ENCODE peak calls at places on chromosome 22, in seven cellular contexts. S is cardiac muscle cell, O is Peyer's patch, N is IMR-90, I is BE2C, Q is astrocyte, X is right atrium auricular region. J is an unnamed sample.

GRCh38 chr22:17264321-17265052 is 45.3 kb upstream of the ADA2 start:
- DNase-seq in S (peak; percentile 77), O (no peak), N (peak; percentile 30), I (peak; percentile 41), Q (peak; percentile 46), X (no peak), J (no peak)

GRCh38 chr22:29912605-29913398 is 29.8 kb downstream of the MTMR3 start:
- DNase-seq in S (no peak), O (no peak), N (peak; percentile 93), I (no peak), Q (peak; percentile 97), X (no peak), J (peak; percentile 39)

GRCh38 chr22:40094449-40094848 is 83.3 kb upstream of the TNRC6B start:
- DNase-seq in S (no peak), O (no peak), N (peak; percentile 7), I (no peak), Q (no peak), X (no peak), J (no peak)

GRCh38 chr22:28282346-28282745 is 363.3 kb upstream of the PITPNB start:
- DNase-seq in S (no peak), O (no peak), N (peak; percentile 67), I (no peak), Q (peak; percentile 64), X (no peak), J (no peak)

GRCh38 chr22:21646608-21647590 is 4.8 kb downstream of the SDF2L1 start:
- DNase-seq in S (peak; percentile 89), O (peak; percentile 71), N (peak; percentile 74), I (peak; percentile 80), Q (peak; percentile 32), X (peak; percentile 85), J (peak; percentile 69)

GRCh38 chr22:29108137-29108536 is 35.3 kb downstream of the KREMEN1 start:
- DNase-seq in S (no peak), O (no peak), N (peak; percentile 58), I (no peak), Q (peak; percentile 51), X (no peak), J (peak; percentile 83)

GRCh38 chr22:39117585-39118191 is 20.6 kb downstream of the APOBEC3H start:
- DNase-seq in S (peak; percentile 74), O (no peak), N (peak; percentile 49), I (peak; percentile 68), Q (no peak), X (no peak), J (peak; percentile 53)

GRCh38 chr22:43393132-43393844 is 18.5 kb upstream of the MPPED1 start:
- DNase-seq in S (no peak), O (no peak), N (no peak), I (no peak), Q (no peak), X (no peak), J (no peak)

GRCh38 chr22:28977050-28977449 is 84.6 kb downstream of the C22orf31 start:
- DNase-seq in S (no peak), O (no peak), N (no peak), I (no peak), Q (no peak), X (no peak), J (no peak)

GRCh38 chr22:36413022-36413770 is 25.4 kb upstream of the MYH9 start:
- DNase-seq in S (peak; percentile 48), O (peak; percentile 57), N (peak; percentile 36), I (no peak), Q (no peak), X (no peak), J (no peak)

GRCh38 chr22:40196628-40197027 is 18.9 kb downstream of the TNRC6B start:
- DNase-seq in S (no peak), O (no peak), N (peak; percentile 97), I (peak; percentile 62), Q (peak; percentile 96), X (no peak), J (peak; percentile 94)

GRCh38 chr22:39896313-39896996 is 2.9 kb upstream of the ENTHD1 start:
- DNase-seq in S (no peak), O (no peak), N (no peak), I (no peak), Q (no peak), X (no peak), J (no peak)

GRCh38 chr22:29215012-29215860 is 9.5 kb downstream of the EMID1 start:
- DNase-seq in S (no peak), O (no peak), N (no peak), I (no peak), Q (no peak), X (no peak), J (no peak)

GRCh38 chr22:39482768-39483167 is 19.3 kb upstream of the MIEF1 start:
- DNase-seq in S (no peak), O (no peak), N (peak; percentile 64), I (no peak), Q (no peak), X (no peak), J (no peak)

GRCh38 chr22:25153961-25154685 is 45.5 kb upstream of the CRYBB3 start:
- DNase-seq in S (peak; percentile 24), O (no peak), N (no peak), I (peak; percentile 52), Q (peak; percentile 46), X (peak; percentile 77), J (peak; percentile 88)

GRCh38 chr22:42080287-42080686 is 787 bp downstream of the SMDT1 start:
- DNase-seq in S (peak; percentile 10), O (no peak), N (peak; percentile 53), I (peak; percentile 41), Q (peak; percentile 33), X (no peak), J (no peak)

GRCh38 chr22:46329616-46330015 is 5.9 kb upstream of the TRMU start:
- DNase-seq in S (no peak), O (no peak), N (no peak), I (no peak), Q (no peak), X (no peak), J (no peak)

DNA sequence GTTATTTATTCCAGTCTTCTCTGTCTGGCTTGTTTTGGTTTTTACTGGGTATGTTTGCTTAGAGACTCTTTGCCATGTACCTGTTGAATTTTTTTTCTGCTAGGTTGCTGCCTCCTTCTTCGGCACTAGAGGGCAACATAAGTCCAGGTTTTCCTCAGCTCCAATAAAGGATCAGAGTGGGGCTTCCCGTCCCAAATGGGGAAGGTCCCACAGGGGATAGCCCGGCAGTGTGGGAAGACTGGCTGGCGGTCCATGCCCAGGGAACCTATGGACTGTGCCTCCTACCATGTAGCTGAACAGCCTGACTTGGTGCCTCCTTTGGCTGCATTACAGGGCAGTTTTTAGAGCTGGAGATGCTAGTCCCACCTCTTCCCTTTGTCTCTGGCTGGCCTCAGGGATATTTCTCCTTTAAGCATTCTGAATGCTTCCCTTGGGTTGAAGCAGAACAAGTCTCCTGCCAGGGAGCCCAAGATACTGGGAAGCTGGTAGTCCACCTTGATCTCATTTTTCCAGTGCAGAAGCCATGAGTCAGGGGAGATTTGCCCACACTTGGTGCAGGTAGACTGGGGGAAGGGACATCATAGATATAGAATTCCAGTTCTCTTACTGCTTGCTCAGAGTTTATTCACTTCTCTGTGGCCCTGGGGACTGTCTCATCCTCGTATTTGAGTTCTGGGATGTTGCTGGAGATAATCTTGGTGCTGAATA is 60.2 kb downstream of the BRD1 start:
- DNase-seq in S (peak; percentile 31), O (peak; percentile 45), N (peak; percentile 57), I (peak; percentile 52), Q (peak; percentile 20), X (no peak), J (peak; percentile 64)
- TF ChIP-seq CTCF in S (peak; percentile 77), O (peak; percentile 83), N (peak; percentile 71), I (peak; percentile 86), Q (peak; percentile 64), X (no peak), J (peak; percentile 68)

GRCh38 chr22:47813661-47814060 is 1051.2 kb downstream of the TBC1D22A start:
- DNase-seq in S (no peak), O (no peak), N (no peak), I (no peak), Q (no peak), X (peak; percentile 50), J (no peak)

GRCh38 chr22:47816121-47816915 is 1053.9 kb downstream of the TBC1D22A start:
- DNase-seq in S (no peak), O (no peak), N (no peak), I (no peak), Q (no peak), X (no peak), J (no peak)

GRCh38 chr22:47817380-47817779 is 1054.9 kb downstream of the TBC1D22A start:
- DNase-seq in S (no peak), O (no peak), N (no peak), I (no peak), Q (no peak), X (no peak), J (no peak)

GRCh38 chr22:47811971-47812370 is 1049.5 kb downstream of the TBC1D22A start:
- DNase-seq in S (no peak), O (no peak), N (no peak), I (no peak), Q (no peak), X (peak; percentile 28), J (no peak)

DNA sequence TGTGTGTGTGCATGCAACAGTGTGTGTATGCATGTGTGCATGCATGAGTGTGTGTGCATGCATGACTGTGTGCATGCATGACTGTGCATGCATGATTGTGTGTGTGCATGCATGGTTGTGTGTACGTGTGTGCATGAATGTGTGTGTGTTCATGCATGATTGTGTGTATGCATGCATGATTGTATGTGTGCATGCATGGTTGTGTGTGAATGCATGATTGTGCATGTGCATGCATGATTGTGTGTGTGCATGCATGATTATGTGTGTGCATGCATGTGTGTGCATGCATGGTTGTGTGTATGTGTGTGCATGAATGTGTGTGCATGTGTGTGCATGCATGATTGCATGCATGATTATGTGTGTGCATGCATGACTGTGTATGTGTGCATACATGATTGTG is 1052.0 kb downstream of the TBC1D22A start:
- DNase-seq in S (no peak), O (no peak), N (no peak), I (no peak), Q (no peak), X (no peak), J (no peak)
- H3K4me3 ChIP-seq in S (no peak overlapping the region), O (no peak overlapping the region), N (no peak overlapping the region), I (no peak overlapping the region), Q (no peak overlapping the region), X (no peak overlapping the region), J (no peak overlapping the region)

DNA sequence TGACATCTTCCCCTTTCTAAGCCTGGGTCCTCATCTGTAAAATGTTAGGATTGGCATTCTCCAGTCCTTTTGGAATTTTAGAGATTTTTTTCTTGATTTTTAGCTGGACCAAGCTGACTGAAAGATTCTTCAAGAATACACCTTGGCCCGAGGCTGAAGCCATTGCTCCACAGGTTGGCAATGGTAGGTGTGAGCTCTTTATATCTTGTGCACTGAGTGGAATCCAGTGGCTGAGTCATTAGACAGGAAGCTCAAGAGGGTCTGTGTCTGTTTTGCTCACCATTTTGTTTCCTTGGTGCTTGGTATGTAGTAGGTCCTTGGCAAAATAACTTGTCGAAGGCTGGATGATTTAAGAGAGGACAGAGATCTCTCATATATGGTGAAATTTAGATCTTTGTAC is 6.2 kb downstream of the EIF3L start:
- DNase-seq in S (no peak), O (no peak), N (no peak), I (no peak), Q (no peak), X (no peak), J (peak; percentile 25)
- H3K36me3 ChIP-seq in S (peaks cover 79% of the 10 kb centered on the region), O (no peaks in the 10 kb centered on the region), N (peaks cover 55% of the 10 kb centered on the region), I (peaks cover 90% of the 10 kb centered on the region), Q (peaks cover 63% of the 10 kb centered on the region), X (peaks cover 82% of the 10 kb centered on the region), J (peaks cover 22% of the 10 kb centered on the region)

GRCh38 chr22:31104869-31105268 is 2.5 kb downstream of the SELENOM start:
- DNase-seq in S (no peak), O (peak; percentile 43), N (no peak), I (no peak), Q (no peak), X (no peak), J (no peak)
- TF ChIP-seq CTCF in S (peak; percentile 32), O (no peak), N (peak; percentile 17), I (no peak), Q (peak; percentile 28), X (no peak), J (peak; percentile 28)